ENCODE peak calls at places on chromosomes 7 and 10, in seven cellular contexts. C is SK-N-SH, T is ovary, Z is A549, F is GM12878, X is sigmoid colon, V is suprapubic skin. G is an unnamed sample.

GRCh38 chr7:84675633-84676034 is 481.0 kb upstream of the SEMA3A start:
- DNase-seq in C (peak; percentile 21), T (no peak), Z (no peak), F (no peak), X (no peak), V (no peak), G (no peak)

GRCh38 chr10:128047991-128048826 is 78.0 kb downstream of the MKI67 start:
- DNase-seq in C (no peak), T (peak; percentile 11), Z (no peak), F (no peak), X (peak; percentile 68), V (no peak), G (no peak)

GRCh38 chr10:494556-494955 is 194.9 kb downstream of the DIP2C start:
- DNase-seq in C (no peak), T (no peak), Z (no peak), F (no peak), X (peak; percentile 55), V (no peak), G (no peak)

GRCh38 chr10:123009105-123009805 is 449 bp downstream of the ACADSB start:
- DNase-seq in C (peak; percentile 66), T (peak; percentile 38), Z (no peak), F (no peak), X (peak; percentile 69), V (no peak), G (no peak)

GRCh38 chr10:93548376-93549071 is 17.9 kb upstream of the FFAR4 start:
- DNase-seq in C (no peak), T (no peak), Z (peak; percentile 90), F (no peak), X (no peak), V (no peak), G (no peak)

GRCh38 chr10:18668026-18668425 is 8.8 kb downstream of the ARL5B start:
- DNase-seq in C (no peak), T (no peak), Z (no peak), F (no peak), X (no peak), V (no peak), G (no peak)

GRCh38 chr7:88111136-88111748 is 108.6 kb downstream of the SRI start:
- DNase-seq in C (peak; percentile 36), T (no peak), Z (peak; percentile 53), F (no peak), X (no peak), V (no peak), G (no peak)

GRCh38 chr10:102322914-102323313 is 72.6 kb upstream of the NFKB2 start:
- DNase-seq in C (no peak), T (no peak), Z (no peak), F (no peak), X (no peak), V (no peak), G (no peak)

GRCh38 chr10:132469197-132469942 is 68.2 kb upstream of the INPP5A start:
- DNase-seq in C (no peak), T (peak; percentile 82), Z (no peak), F (no peak), X (no peak), V (no peak), G (no peak)

GRCh38 chr7:106217089-106217542 is 67.7 kb downstream of the NAMPT start:
- DNase-seq in C (no peak), T (peak; percentile 26), Z (peak; percentile 64), F (no peak), X (peak; percentile 83), V (peak; percentile 86), G (peak; percentile 95)

GRCh38 chr7:3154881-3155494 is 111.3 kb upstream of the CARD11 start:
- DNase-seq in C (peak; percentile 73), T (no peak), Z (peak; percentile 53), F (peak; percentile 15), X (peak; percentile 60), V (no peak), G (no peak)

GRCh38 chr7:37366445-37366844 is 82.2 kb downstream of the ELMO1 start:
- DNase-seq in C (no peak), T (no peak), Z (no peak), F (no peak), X (no peak), V (no peak), G (no peak)

GRCh38 chr7:2471022-2471329 is 5.2 kb downstream of the GRIFIN start:
- DNase-seq in C (peak; percentile 39), T (no peak), Z (no peak), F (no peak), X (no peak), V (no peak), G (no peak)

GRCh38 chr7:17139081-17139480 is 159.4 kb upstream of the AHR start:
- DNase-seq in C (no peak), T (no peak), Z (no peak), F (no peak), X (no peak), V (no peak), G (no peak)

GRCh38 chr7:129789652-129790051 is 163.1 kb downstream of the UBE2H start:
- DNase-seq in C (no peak), T (no peak), Z (no peak), F (no peak), X (no peak), V (no peak), G (no peak)

GRCh38 chr10:43902842-43903241 is 254.2 kb upstream of the ZNF32 start:
- DNase-seq in C (no peak), T (no peak), Z (no peak), F (no peak), X (no peak), V (no peak), G (no peak)
- TF ChIP-seq EP300 in C (no peak), T (no peak), Z (no peak), F (no peak), X (no peak), V (no peak), G (no peak)

DNA sequence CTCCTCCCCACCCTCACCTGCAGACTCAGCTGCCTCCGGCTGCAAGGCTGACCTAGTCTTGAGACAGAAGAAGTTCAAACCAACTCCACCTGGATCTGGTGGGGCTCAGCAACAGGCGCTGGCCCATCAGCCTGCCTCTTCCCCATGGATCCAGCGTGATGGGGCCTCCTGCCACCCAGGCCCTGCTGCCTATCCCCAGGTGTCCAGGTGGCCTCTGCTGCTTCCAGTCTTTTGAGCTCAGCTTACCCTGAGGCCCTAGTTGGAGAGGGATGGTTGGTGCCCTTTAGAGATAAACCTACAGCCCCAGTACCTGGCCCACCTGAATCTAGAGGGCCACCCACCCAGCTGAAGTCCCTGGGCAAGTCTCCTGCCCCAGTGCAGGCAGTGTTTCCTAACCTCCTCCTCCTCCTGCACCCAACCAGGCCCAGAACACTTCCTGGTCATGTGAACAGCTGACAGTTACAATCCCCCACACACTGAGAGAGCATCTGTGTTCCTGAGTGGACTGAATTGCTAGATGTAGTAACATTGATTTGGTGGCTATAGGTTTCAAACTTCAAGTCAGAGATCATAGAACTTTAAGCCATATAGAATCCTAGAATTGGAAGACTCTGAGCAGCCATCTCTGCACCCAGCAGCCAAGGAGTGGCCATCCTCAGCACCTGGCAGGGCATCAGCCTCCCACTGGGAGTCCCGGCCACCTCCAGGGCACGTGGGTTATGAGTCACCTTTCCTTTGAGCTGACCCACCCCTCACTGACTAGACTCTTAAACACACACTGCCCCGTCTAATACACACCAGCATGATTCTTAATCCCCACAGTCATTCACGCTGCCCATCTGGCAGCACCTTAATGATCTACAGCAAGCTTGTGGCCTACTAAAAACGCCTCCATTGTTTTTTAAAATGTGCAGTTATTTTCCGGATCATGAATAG is 51.9 kb downstream of the ALOX5 start:
- DNase-seq in C (no peak), T (no peak), Z (peak; percentile 34), F (no peak), X (no peak), V (no peak), G (peak; percentile 78)
- H3K27ac ChIP-seq in C (no peak overlapping the region), T (no peak overlapping the region), Z (no peak overlapping the region), F (no peak overlapping the region), X (no peak overlapping the region), V (no peak overlapping the region), G (no peak overlapping the region)

GRCh38 chr7:77353911-77354310 is 62.2 kb downstream of the GSAP start:
- DNase-seq in C (no peak), T (no peak), Z (no peak), F (no peak), X (no peak), V (no peak), G (peak; percentile 86)
- TF ChIP-seq EP300 in C (no peak), T (no peak), Z (no peak), F (no peak), X (no peak), V (no peak), G (no peak)

DNA sequence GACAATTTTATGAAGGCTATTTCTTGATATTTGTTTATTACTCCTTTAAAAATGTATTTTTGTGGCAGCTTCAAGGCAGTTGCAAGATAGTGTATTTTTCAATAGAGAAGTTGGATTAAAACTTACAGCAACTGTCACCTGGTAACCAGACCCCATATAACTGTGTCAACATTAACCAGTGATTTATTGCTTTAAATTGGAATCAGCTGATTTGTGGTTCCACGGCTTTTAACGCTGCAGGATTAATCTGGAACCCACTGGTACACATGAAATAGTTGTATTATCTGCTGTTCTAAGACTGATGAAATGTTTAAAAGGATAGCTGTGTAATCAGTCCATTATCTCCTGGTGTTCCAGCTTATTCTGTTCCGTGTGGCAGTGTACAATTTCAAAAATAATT is 180.2 kb downstream of the CELF2 start:
- DNase-seq in C (no peak), T (no peak), Z (no peak), F (no peak), X (no peak), V (no peak), G (no peak)
- H3K27ac ChIP-seq in C (no peak overlapping the region), T (no peak overlapping the region), Z (no peak overlapping the region), F (peak overlapping the region; percentile 63), X (peak overlapping the region; percentile 8), V (no peak overlapping the region), G (no peak overlapping the region)

GRCh38 chr7:138978541-138979184 is 2.5 kb downstream of the KIAA1549 start:
- DNase-seq in C (peak; percentile 12), T (no peak), Z (no peak), F (no peak), X (no peak), V (no peak), G (no peak)

GRCh38 chr7:138979988-138980574 is 1.1 kb downstream of the KIAA1549 start:
- DNase-seq in C (peak; percentile 54), T (no peak), Z (no peak), F (no peak), X (no peak), V (no peak), G (no peak)

GRCh38 chr7:138981332-138982203 is at the start of gene KIAA1549:
- DNase-seq in C (peak; percentile 98), T (peak; percentile 71), Z (peak; percentile 72), F (no peak), X (peak; percentile 70), V (no peak), G (no peak)

GRCh38 chr7:138980575-138981285 is 459 bp downstream of the KIAA1549 start:
- DNase-seq in C (peak; percentile 51), T (peak; percentile 41), Z (no peak), F (no peak), X (no peak), V (no peak), G (no peak)

GRCh38 chr7:138979226-138979979 is 1.8 kb downstream of the KIAA1549 start:
- DNase-seq in C (peak; percentile 47), T (no peak), Z (peak; percentile 43), F (no peak), X (no peak), V (no peak), G (no peak)
- TF ChIP-seq EP300 in C (no peak), T (no peak), Z (no peak), F (no peak), X (no peak), V (no peak), G (no peak)

G was measured in esophagus muscularis mucosa.